ENCODE peak calls at places on chromosomes 3 and 15, in eight cellular contexts. U, H, G, Y, V, L, C and J are unnamed samples.

GRCh38 chr15:34018021-34018645 is 20.9 kb downstream of the AVEN start:
- DNase-seq in V (no peak), Y (no peak), U (no peak), G (no peak), C (no peak), L (no peak), H (no peak), J (no peak)

GRCh38 chr15:93779341-93779740 is 452.0 kb upstream of the MCTP2 start:
- DNase-seq in V (no peak), L (no peak), C (no peak), U (no peak), Y (no peak), H (no peak), G (no peak), J (no peak)

GRCh38 chr3:36295206-36295760 is 85.0 kb upstream of the STAC start:
- DNase-seq in G (no peak), U (no peak), H (no peak), Y (no peak), L (no peak), C (no peak), V (no peak), J (no peak)

GRCh38 chr3:12613250-12613649 is 50.7 kb downstream of the RAF1 start:
- DNase-seq in V (no peak), L (no peak), C (no peak), Y (no peak), H (no peak), U (no peak), G (no peak), J (no peak)

GRCh38 chr3:19947549-19948071 is 713 bp downstream of the RAB5A start:
- DNase-seq in C (peak), L (peak), U (peak), G (peak), Y (peak), H (peak), V (no peak), J (peak)

GRCh38 chr3:31738423-31738822 is 205.7 kb downstream of the STT3B start:
- DNase-seq in U (no peak), L (no peak), V (no peak), G (no peak), H (no peak), Y (no peak), C (no peak), J (no peak)

GRCh38 chr3:15042936-15043335 is 22.2 kb downstream of the MRPS25 start:
- DNase-seq in V (no peak), G (peak), U (peak), Y (no peak), C (no peak), H (no peak), L (peak), J (no peak)

GRCh38 chr3:82261013-82261412 is 499.6 kb upstream of the GBE1 start:
- DNase-seq in H (no peak), Y (no peak), L (no peak), C (no peak), U (no peak), V (no peak), G (no peak), J (no peak)

GRCh38 chr3:54304867-54305266 is 182.5 kb downstream of the CACNA2D3 start:
- DNase-seq in L (no peak), G (no peak), U (no peak), C (no peak), H (no peak), V (no peak), Y (no peak), J (no peak)

GRCh38 chr3:13332158-13332557 is 88.0 kb downstream of the NUP210 start:
- DNase-seq in C (peak), Y (no peak), G (no peak), U (no peak), V (no peak), L (peak), H (no peak), J (no peak)

GRCh38 chr3:38404286-38404685 is 49.4 kb upstream of the ACVR2B start:
- DNase-seq in V (no peak), G (peak), L (peak), U (no peak), H (no peak), Y (peak), C (no peak), J (no peak)

GRCh38 chr3:26622634-26623408 is at the start of gene LRRC3B:
- DNase-seq in U (no peak), L (no peak), V (no peak), H (peak), G (no peak), Y (no peak), C (no peak), J (no peak)

GRCh38 chr3:8793242-8793641 is 23.8 kb upstream of the OXTR start:
- DNase-seq in L (peak), G (peak), U (no peak), H (no peak), V (no peak), Y (peak), C (no peak), J (no peak)